ENCODE peak calls at places on chromosomes 3 and 15, in four cellular contexts. One of them, this sample, is unnamed. For H3K36me3, the result is how much of the 10 kb centered on the place peaks cover.

GRCh38 chr15:73265536-73266153 is 103.1 kb downstream of the HCN4 start:
- DNase-seq in brain microvascular endothelial cell: peak
- DNase-seq in prostate gland: no peak
- DNase-seq in uterus: peak
- DNase-seq in this sample: peak

GRCh38 chr15:60392986-60393811 is 4.6 kb downstream of the ANXA2 start:
- DNase-seq in brain microvascular endothelial cell: peak
- DNase-seq in prostate gland: peak
- DNase-seq in uterus: peak
- DNase-seq in this sample: peak

GRCh38 chr3:42852443-42852842 is 23.2 kb downstream of the CYP8B1 start:
- DNase-seq in brain microvascular endothelial cell: no peak
- DNase-seq in prostate gland: no peak
- DNase-seq in uterus: no peak
- DNase-seq in this sample: no peak

GRCh38 chr3:13371100-13372075 is 48.7 kb downstream of the NUP210 start:
- DNase-seq in brain microvascular endothelial cell: no peak
- DNase-seq in prostate gland: no peak
- DNase-seq in uterus: no peak
- DNase-seq in this sample: peak

GRCh38 chr15:52499506-52499905 is 29.2 kb downstream of the MYO5A start:
- DNase-seq in brain microvascular endothelial cell: no peak
- DNase-seq in prostate gland: no peak
- DNase-seq in uterus: no peak
- DNase-seq in this sample: no peak

GRCh38 chr3:171334465-171334811 is 125.8 kb downstream of the TNIK start:
- DNase-seq in brain microvascular endothelial cell: no peak
- DNase-seq in prostate gland: no peak
- DNase-seq in uterus: no peak
- DNase-seq in this sample: peak

GRCh38 chr3:108234387-108234957 is 12.2 kb upstream of the IFT57 start:
- DNase-seq in brain microvascular endothelial cell: no peak
- DNase-seq in prostate gland: no peak
- DNase-seq in uterus: no peak
- DNase-seq in this sample: no peak

GRCh38 chr3:43423634-43424033 is 137.3 kb downstream of the SNRK start:
- DNase-seq in brain microvascular endothelial cell: no peak
- DNase-seq in prostate gland: no peak
- DNase-seq in uterus: no peak
- DNase-seq in this sample: no peak

GRCh38 chr3:43190682-43191081 is 84.8 kb upstream of the POMGNT2 start:
- DNase-seq in brain microvascular endothelial cell: peak
- DNase-seq in prostate gland: no peak
- DNase-seq in uterus: no peak
- DNase-seq in this sample: peak

GRCh38 chr3:115286529-115287197 is 139.6 kb upstream of the ZBTB20 start:
- DNase-seq in brain microvascular endothelial cell: no peak
- DNase-seq in prostate gland: no peak
- DNase-seq in uterus: no peak
- DNase-seq in this sample: no peak

GRCh38 chr3:188531210-188531609 is 377.3 kb downstream of the LPP start:
- DNase-seq in brain microvascular endothelial cell: peak
- DNase-seq in prostate gland: no peak
- DNase-seq in uterus: no peak
- DNase-seq in this sample: peak

GRCh38 chr15:57440167-57440566 is 63.9 kb downstream of the CGNL1 start:
- DNase-seq in brain microvascular endothelial cell: no peak
- DNase-seq in prostate gland: no peak
- DNase-seq in uterus: no peak
- DNase-seq in this sample: no peak

GRCh38 chr3:127676456-127676855 is 3.7 kb downstream of the ABTB1 start:
- DNase-seq in brain microvascular endothelial cell: no peak
- DNase-seq in prostate gland: no peak
- DNase-seq in uterus: peak
- DNase-seq in this sample: no peak

GRCh38 chr15:51917493-51917892 is 54.1 kb downstream of the LEO1 start:
- DNase-seq in brain microvascular endothelial cell: no peak
- DNase-seq in prostate gland: no peak
- DNase-seq in uterus: no peak
- DNase-seq in this sample: peak

GRCh38 chr15:72982750-72983149 is 69.5 kb upstream of the NEO1 start:
- DNase-seq in brain microvascular endothelial cell: no peak
- DNase-seq in prostate gland: no peak
- DNase-seq in uterus: no peak
- DNase-seq in this sample: no peak

GRCh38 chr3:71361346-71361745 is 222.2 kb downstream of the FOXP1 start:
- DNase-seq in brain microvascular endothelial cell: no peak
- DNase-seq in prostate gland: no peak
- DNase-seq in uterus: no peak
- DNase-seq in this sample: no peak

GRCh38 chr3:126267169-126267975 is 87.0 kb upstream of the ALDH1L1 start:
- DNase-seq in brain microvascular endothelial cell: peak
- DNase-seq in prostate gland: peak
- DNase-seq in uterus: peak
- DNase-seq in this sample: peak

GRCh38 chr3:141797167-141797773 is 34.1 kb downstream of the GRK7 start:
- DNase-seq in brain microvascular endothelial cell: peak
- DNase-seq in prostate gland: peak
- DNase-seq in uterus: peak
- DNase-seq in this sample: peak

GRCh38 chr3:115040673-115041286 is 106.3 kb downstream of the ZBTB20 start:
- DNase-seq in brain microvascular endothelial cell: peak
- DNase-seq in prostate gland: no peak
- DNase-seq in uterus: no peak
- DNase-seq in this sample: peak

GRCh38 chr3:52490035-52490937 is 4.9 kb upstream of the STAB1 start:
- DNase-seq in brain microvascular endothelial cell: no peak
- DNase-seq in prostate gland: no peak
- DNase-seq in uterus: no peak
- DNase-seq in this sample: no peak

GRCh38 chr3:159839561-159840379 is 148.9 kb upstream of the IL12A start:
- DNase-seq in brain microvascular endothelial cell: no peak
- DNase-seq in prostate gland: no peak
- DNase-seq in uterus: peak
- DNase-seq in this sample: peak

GRCh38 chr3:4709336-4709735 is 216.2 kb downstream of the ITPR1 start:
- DNase-seq in brain microvascular endothelial cell: no peak
- DNase-seq in prostate gland: no peak
- DNase-seq in uterus: no peak
- DNase-seq in this sample: no peak

GRCh38 chr3:90055721-90056120 is 948.3 kb downstream of the EPHA3 start:
- DNase-seq in brain microvascular endothelial cell: peak
- DNase-seq in prostate gland: no peak
- DNase-seq in uterus: no peak
- DNase-seq in this sample: peak

GRCh38 chr15:92733090-92733933 is 77.7 kb upstream of the FAM174B start:
- DNase-seq in brain microvascular endothelial cell: no peak
- DNase-seq in prostate gland: no peak
- DNase-seq in uterus: no peak
- DNase-seq in this sample: no peak

GRCh38 chr3:115823083-115823482 is 199.8 kb downstream of the GAP43 start:
- DNase-seq in brain microvascular endothelial cell: no peak
- DNase-seq in prostate gland: no peak
- DNase-seq in uterus: no peak
- DNase-seq in this sample: no peak

GRCh38 chr3:170640737-170641171 is 54.9 kb upstream of the SLC7A14 start:
- DNase-seq in brain microvascular endothelial cell: no peak
- DNase-seq in prostate gland: no peak
- DNase-seq in uterus: no peak
- DNase-seq in this sample: no peak

GRCh38 chr3:147930417-147930816 is 521.3 kb downstream of the ZIC1 start:
- DNase-seq in brain microvascular endothelial cell: peak
- DNase-seq in prostate gland: no peak
- DNase-seq in uterus: no peak
- DNase-seq in this sample: peak

GRCh38 chr15:99492716-99493115 is 73.1 kb upstream of the MEF2A start:
- DNase-seq in brain microvascular endothelial cell: no peak
- DNase-seq in prostate gland: no peak
- DNase-seq in uterus: no peak
- DNase-seq in this sample: no peak

GRCh38 chr3:61964566-61964965 is 403.2 kb downstream of the PTPRG start:
- DNase-seq in brain microvascular endothelial cell: no peak
- DNase-seq in prostate gland: no peak
- DNase-seq in uterus: no peak
- DNase-seq in this sample: peak

GRCh38 chr15:78007965-78008886 is 69.3 kb downstream of the TBC1D2B start:
- DNase-seq in brain microvascular endothelial cell: peak
- DNase-seq in prostate gland: peak
- DNase-seq in uterus: peak
- DNase-seq in this sample: peak

GRCh38 chr3:195853930-195854478 is 42.3 kb upstream of the MUC4 start:
- DNase-seq in brain microvascular endothelial cell: no peak
- DNase-seq in prostate gland: no peak
- DNase-seq in uterus: no peak
- DNase-seq in this sample: no peak

GRCh38 chr3:156211583-156211982 is 91.2 kb downstream of the KCNAB1 start:
- DNase-seq in brain microvascular endothelial cell: peak
- DNase-seq in prostate gland: no peak
- DNase-seq in uterus: no peak
- DNase-seq in this sample: no peak

GRCh38 chr15:51830279-51830806 is 890 bp downstream of the TMOD3 start:
- DNase-seq in brain microvascular endothelial cell: peak
- DNase-seq in prostate gland: no peak
- DNase-seq in uterus: no peak
- DNase-seq in this sample: peak

GRCh38 chr3:74592359-74592758 is 22.1 kb downstream of the CNTN3 start:
- DNase-seq in brain microvascular endothelial cell: no peak
- DNase-seq in prostate gland: no peak
- DNase-seq in uterus: no peak
- DNase-seq in this sample: peak

GRCh38 chr3:111568355-111568754 is 26.4 kb downstream of the CD96 start:
- DNase-seq in brain microvascular endothelial cell: no peak
- DNase-seq in prostate gland: no peak
- DNase-seq in uterus: no peak
- DNase-seq in this sample: no peak

DNA sequence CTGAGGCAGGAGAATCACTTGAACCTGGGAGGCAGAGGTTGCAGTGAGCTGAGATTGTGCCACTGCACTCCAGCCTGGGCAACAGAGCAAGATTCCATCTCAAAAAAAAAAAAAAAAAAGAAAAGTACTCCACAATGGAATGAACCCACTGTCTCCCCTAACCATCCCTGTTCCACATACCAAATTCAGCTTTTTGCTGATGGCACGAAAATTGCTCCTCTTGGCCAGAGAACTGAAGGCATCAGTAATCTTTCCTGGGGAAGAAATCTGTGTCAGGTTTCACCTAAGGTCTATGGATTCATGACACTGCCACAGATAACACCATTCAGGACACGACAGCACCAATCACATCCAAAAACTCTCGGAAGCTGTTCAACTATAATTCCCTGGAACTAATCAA is 6.9 kb upstream of the PRC1 start:
- DNase-seq in brain microvascular endothelial cell: no peak
- DNase-seq in prostate gland: no peak
- DNase-seq in uterus: no peak
- DNase-seq in this sample: no peak
- H3K36me3 ChIP-seq in brain microvascular endothelial cell: half or more
- H3K36me3 ChIP-seq in prostate gland: under half
- H3K36me3 ChIP-seq in uterus: under half
- H3K36me3 ChIP-seq in this sample: under half

DNA sequence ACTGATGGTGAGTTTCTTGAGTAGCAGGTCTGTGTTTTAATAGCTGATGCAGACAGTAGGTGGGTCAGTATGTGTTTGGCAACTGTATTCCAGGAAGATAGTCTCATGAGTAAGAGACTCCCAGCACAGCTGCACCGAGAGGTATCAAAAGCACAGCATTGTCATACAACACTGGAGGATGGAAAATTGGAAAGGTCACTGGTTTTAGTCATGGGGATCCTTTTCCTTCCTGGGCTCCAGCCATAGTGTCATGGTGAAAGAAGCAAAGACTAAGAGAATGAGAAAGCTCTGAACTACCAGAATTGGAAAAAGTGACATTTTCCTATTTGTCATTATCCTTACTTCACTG is 61.5 kb downstream of the P3H2 start:
- DNase-seq in brain microvascular endothelial cell: peak
- DNase-seq in prostate gland: no peak
- DNase-seq in uterus: no peak
- DNase-seq in this sample: no peak
- H3K36me3 ChIP-seq in brain microvascular endothelial cell: under half
- H3K36me3 ChIP-seq in prostate gland: under half
- H3K36me3 ChIP-seq in uterus: under half
- H3K36me3 ChIP-seq in this sample: under half

GRCh38 chr15:70050970-70051369 is 46.7 kb downstream of the TLE3 start:
- DNase-seq in brain microvascular endothelial cell: no peak
- DNase-seq in prostate gland: no peak
- DNase-seq in uterus: peak
- DNase-seq in this sample: no peak
- H3K36me3 ChIP-seq in brain microvascular endothelial cell: half or more
- H3K36me3 ChIP-seq in prostate gland: under half
- H3K36me3 ChIP-seq in uterus: under half
- H3K36me3 ChIP-seq in this sample: under half

DNA sequence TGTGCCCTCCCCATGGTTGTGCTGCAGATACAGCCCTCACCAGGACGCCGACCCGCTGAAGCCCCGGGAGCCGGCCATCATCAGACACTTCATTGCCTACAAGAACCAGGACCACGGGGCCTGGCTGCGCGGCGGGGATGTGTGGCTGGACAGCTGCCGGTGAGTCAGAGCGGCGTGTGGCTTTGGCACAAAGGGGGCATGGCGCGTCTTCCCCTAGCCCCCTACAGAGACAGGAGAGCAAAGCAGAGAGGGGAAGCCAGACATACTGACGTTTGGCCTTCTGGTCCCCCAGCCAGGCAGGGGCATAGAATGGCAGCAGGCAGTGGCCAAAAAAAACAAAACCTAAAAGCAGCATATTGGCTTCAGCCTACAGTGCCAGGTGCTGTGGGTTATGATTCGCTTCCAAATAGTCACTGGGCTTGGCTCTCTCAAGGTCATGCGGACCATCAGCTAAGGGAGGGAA is 64.0 kb downstream of the MESD start:
- DNase-seq in brain microvascular endothelial cell: no peak
- DNase-seq in prostate gland: no peak
- DNase-seq in uterus: no peak
- DNase-seq in this sample: peak
- H3K36me3 ChIP-seq in brain microvascular endothelial cell: under half
- H3K36me3 ChIP-seq in prostate gland: under half
- H3K36me3 ChIP-seq in uterus: under half
- H3K36me3 ChIP-seq in this sample: under half